ENCODE peak calls at places on chromosomes 6 and 20, in eight cellular contexts. N is HFFc6, E is bronchial epithelial cell, Y is HFF-Myc, B is cardiac muscle cell, I is ascending aorta, O is mesothelial cell of epicardium, G is fibroblast of mammary gland. R is an unnamed sample.

GRCh38 chr6:12280458-12280857 is 9.7 kb upstream of the EDN1 start:
- DNase-seq in B (peak; percentile 31), G (peak; percentile 65), Y (no peak), E (no peak), I (no peak), O (no peak), N (peak; percentile 87), R (no peak)

GRCh38 chr6:42661540-42662153 is 60.8 kb downstream of the PRPH2 start:
- DNase-seq in N (peak; percentile 58), I (peak; percentile 90), O (peak; percentile 72), Y (peak; percentile 38), E (peak; percentile 48), B (peak; percentile 79), G (peak; percentile 70), R (peak; percentile 88)

GRCh38 chr6:134352786-134353480 is 35.0 kb upstream of the SGK1 start:
- DNase-seq in I (no peak), O (no peak), E (peak; percentile 62), N (peak; percentile 73), Y (no peak), B (peak; percentile 69), G (peak; percentile 95), R (no peak)

GRCh38 chr6:24252215-24252614 is 105.6 kb downstream of the DCDC2 start:
- DNase-seq in O (no peak), G (no peak), I (no peak), E (no peak), Y (no peak), N (no peak), B (no peak), R (no peak)

GRCh38 chr6:156807795-156808194 is 30.6 kb downstream of the ARID1B start:
- DNase-seq in O (no peak), B (no peak), Y (no peak), E (no peak), G (no peak), N (no peak), I (no peak), R (no peak)

GRCh38 chr6:107033136-107033535 is 5.1 kb downstream of the MTRES1 start:
- DNase-seq in Y (no peak), B (no peak), G (peak; percentile 4), I (no peak), N (peak; percentile 7), E (peak; percentile 18), O (no peak), R (no peak)

GRCh38 chr20:44720617-44720993 is 5.4 kb downstream of the CCN5 start:
- DNase-seq in Y (no peak), E (no peak), O (no peak), B (peak; percentile 74), N (peak; percentile 87), G (peak; percentile 71), I (peak; percentile 83), R (no peak)

GRCh38 chr6:67883500-67884366 is 751.3 kb upstream of the ADGRB3 start:
- DNase-seq in O (no peak), G (no peak), Y (no peak), B (no peak), N (no peak), E (no peak), I (no peak), R (no peak)

GRCh38 chr20:52829111-52829510 is 143.0 kb upstream of the TSHZ2 start:
- DNase-seq in I (no peak), G (no peak), O (no peak), Y (no peak), B (no peak), E (no peak), N (no peak), R (no peak)

GRCh38 chr6:31814677-31815024 is 432 bp downstream of the HSPA1L start:
- DNase-seq in Y (peak; percentile 98), I (peak; percentile 97), O (peak; percentile 84), G (peak; percentile 98), N (peak; percentile 98), B (peak; percentile 99), E (peak; percentile 98), R (peak; percentile 69)

GRCh38 chr6:97654674-97655073 is 371.7 kb upstream of the MMS22L start:
- DNase-seq in O (no peak), Y (no peak), I (no peak), B (no peak), N (no peak), E (no peak), G (no peak), R (no peak)

GRCh38 chr6:30641048-30641447 is 5.9 kb upstream of the C6orf136 start:
- DNase-seq in I (no peak), N (no peak), Y (no peak), G (no peak), E (no peak), O (no peak), B (no peak), R (no peak)

GRCh38 chr6:30644769-30645168 is 2.2 kb upstream of the C6orf136 start:
- DNase-seq in Y (no peak), E (no peak), I (no peak), O (no peak), G (no peak), N (no peak), B (no peak), R (no peak)

GRCh38 chr6:30635834-30636233 is 9.2 kb downstream of the ATAT1 start:
- DNase-seq in Y (no peak), N (no peak), E (no peak), G (no peak), O (no peak), B (no peak), I (no peak), R (no peak)

GRCh38 chr6:30643656-30644055 is 3.3 kb upstream of the C6orf136 start:
- DNase-seq in G (no peak), B (peak; percentile 62), O (no peak), E (no peak), Y (no peak), N (no peak), I (no peak), R (no peak)

DNA sequence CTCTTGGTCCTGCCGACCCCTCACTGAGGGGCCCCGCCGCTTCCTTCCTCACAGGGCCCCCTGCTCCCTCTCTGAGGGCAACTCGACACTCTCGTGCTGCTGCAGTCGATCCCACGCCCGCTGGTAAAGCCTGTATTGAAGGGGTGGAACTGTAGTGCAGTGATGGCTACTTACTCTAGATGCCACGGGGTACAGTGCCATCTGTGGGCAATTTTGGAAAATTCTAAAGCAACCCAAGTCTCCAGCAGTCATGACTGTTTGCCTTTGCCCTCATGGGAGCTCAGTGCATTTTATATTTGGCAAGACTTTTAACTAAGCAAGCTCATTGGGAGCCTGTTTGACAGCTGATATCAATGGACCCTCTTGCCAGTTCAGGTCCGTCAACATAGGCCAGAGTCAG is 6.5 kb upstream of the C6orf136 start:
- DNase-seq in I (no peak), G (no peak), N (no peak), Y (no peak), O (no peak), B (no peak), E (no peak), R (no peak)
- TF ChIP-seq CTCF in I (no peak), G (no peak), N (peak; percentile 19), Y (no peak), O (no peak), B (no peak), E (no peak), R (no peak)

GRCh38 chr6:9783567-9783966 is 631.3 kb downstream of the TFAP2A start:
- DNase-seq in Y (no peak), G (no peak), B (peak; percentile 51), N (no peak), I (no peak), O (no peak), E (no peak), R (no peak)

DNA sequence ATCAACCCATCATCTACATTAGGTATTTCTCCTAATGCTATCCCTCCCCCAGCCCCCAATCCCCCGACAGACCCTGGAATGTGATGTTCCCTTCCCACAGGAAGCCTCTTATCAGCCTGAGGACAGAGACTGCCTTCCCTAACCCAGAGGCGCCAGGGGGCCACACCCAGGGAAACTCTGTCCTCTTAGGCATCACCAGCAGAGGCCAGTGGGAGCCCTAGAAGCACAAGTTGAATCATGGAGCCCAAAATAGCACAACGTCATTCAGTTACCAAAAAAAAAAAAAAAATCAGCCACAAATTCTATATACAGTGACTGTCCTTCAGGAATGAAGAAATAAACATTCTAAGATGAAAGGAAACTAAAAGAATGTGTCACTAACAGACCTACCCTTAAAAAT is 625.7 kb downstream of the TFAP2A start:
- DNase-seq in G (no peak), B (no peak), E (no peak), I (no peak), Y (no peak), O (no peak), N (peak; percentile 73), R (no peak)
- TF ChIP-seq CTCF in G (no peak), B (no peak), E (no peak), I (no peak), Y (no peak), O (no peak), N (peak; percentile 42), R (no peak)

DNA sequence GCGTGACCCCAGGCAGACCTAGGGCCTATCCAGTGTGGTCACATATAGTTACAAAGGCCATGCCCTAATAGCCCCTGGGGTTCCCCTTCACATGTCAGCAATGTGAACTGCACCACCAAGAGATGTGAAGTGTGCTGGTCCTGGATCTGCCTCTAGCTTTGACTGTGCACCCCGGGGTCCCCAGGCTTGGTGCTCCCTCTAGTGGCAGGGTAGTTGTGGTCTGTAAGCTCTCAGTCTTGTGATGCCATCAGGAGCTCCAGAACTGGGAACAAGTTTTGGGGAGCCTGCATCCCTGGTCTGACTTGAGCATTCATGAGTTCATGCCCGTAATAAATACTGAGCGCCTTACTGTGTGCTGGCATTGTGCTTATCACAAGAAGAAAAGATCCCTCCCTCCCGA is 143.4 kb downstream of the DHX35 start:
- DNase-seq in Y (no peak), N (no peak), G (no peak), O (no peak), E (no peak), B (no peak), I (no peak), R (no peak)
- TF ChIP-seq CTCF in Y (peak; percentile 12), N (peak; percentile 53), G (no peak), O (no peak), E (no peak), B (no peak), I (no peak), R (peak; percentile 18)

DNA sequence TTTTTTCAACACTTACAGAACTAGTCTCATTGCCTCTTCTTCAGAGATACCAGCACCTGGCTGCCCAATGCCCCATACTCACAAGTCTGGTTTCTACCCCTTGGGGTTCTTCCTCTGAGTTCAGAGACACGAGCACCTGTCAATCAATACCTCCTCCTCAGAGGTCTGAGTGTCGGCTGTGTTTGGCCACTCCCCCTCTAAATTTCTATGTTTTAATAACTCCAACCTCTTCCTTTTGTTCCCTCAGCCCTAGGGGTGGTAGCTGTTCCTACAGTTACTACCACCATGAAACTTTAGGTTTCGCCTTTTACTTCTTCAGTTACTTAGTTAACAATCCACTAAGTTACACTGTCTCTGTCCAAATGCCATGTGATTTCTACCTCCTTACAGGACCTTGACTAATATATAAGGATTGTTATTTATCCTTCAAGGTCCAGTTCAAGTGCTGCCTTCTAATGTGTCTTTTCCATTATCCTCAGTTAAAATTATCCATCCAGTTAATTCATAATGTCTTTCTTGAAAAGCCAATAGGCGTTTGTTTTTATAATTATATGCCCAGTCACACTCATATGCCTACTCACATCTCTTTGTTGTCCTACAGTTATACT is 14.6 kb upstream of the PHF20 start:
- DNase-seq in I (no peak), O (no peak), E (no peak), G (no peak), B (no peak), N (no peak), Y (no peak), R (no peak)
- TF ChIP-seq CTCF in I (no peak), O (no peak), E (no peak), G (no peak), B (no peak), N (no peak), Y (no peak), R (no peak)

GRCh38 chr6:148177589-148178233 is 164.9 kb upstream of the SASH1 start:
- DNase-seq in O (no peak), E (peak; percentile 37), B (peak; percentile 79), N (peak; percentile 34), I (peak; percentile 81), Y (peak; percentile 57), G (peak; percentile 76), R (peak; percentile 56)
- TF ChIP-seq CTCF in O (peak; percentile 89), E (peak; percentile 76), B (peak; percentile 81), N (peak; percentile 94), I (peak; percentile 85), Y (peak; percentile 74), G (peak; percentile 82), R (peak; percentile 72)